ENCODE peak calls at places on chromosomes 16 and 17, in seven cellular contexts. One of them, this sample, is unnamed.

GRCh38 chr17:28717578-28718316 is at the start of gene RAB34:
- DNase-seq in thoracic aorta: peak; percentile 47
- DNase-seq in CD8-positive, alpha-beta T cell: no peak
- DNase-seq in cardiac muscle cell: peak; percentile 94
- DNase-seq in mesenchymal stem cell: peak; percentile 94
- DNase-seq in osteoblast: peak; percentile 96
- DNase-seq in right atrium auricular region: peak; percentile 86
- DNase-seq in this sample: peak; percentile 40

GRCh38 chr16:35516551-35516950 is 2057.1 kb downstream of the TP53TG3F start:
- DNase-seq in thoracic aorta: no peak
- DNase-seq in CD8-positive, alpha-beta T cell: no peak
- DNase-seq in cardiac muscle cell: no peak
- DNase-seq in mesenchymal stem cell: no peak
- DNase-seq in osteoblast: no peak
- DNase-seq in right atrium auricular region: no peak
- DNase-seq in this sample: no peak

GRCh38 chr17:57138030-57138911 is 53.2 kb downstream of the AKAP1 start:
- DNase-seq in thoracic aorta: no peak
- DNase-seq in CD8-positive, alpha-beta T cell: no peak
- DNase-seq in cardiac muscle cell: no peak
- DNase-seq in mesenchymal stem cell: no peak
- DNase-seq in osteoblast: no peak
- DNase-seq in right atrium auricular region: no peak
- DNase-seq in this sample: no peak

GRCh38 chr16:86621966-86622365 is 43.6 kb downstream of the FOXL1 start:
- DNase-seq in thoracic aorta: no peak
- DNase-seq in CD8-positive, alpha-beta T cell: no peak
- DNase-seq in cardiac muscle cell: no peak
- DNase-seq in mesenchymal stem cell: no peak
- DNase-seq in osteoblast: no peak
- DNase-seq in right atrium auricular region: no peak
- DNase-seq in this sample: no peak

GRCh38 chr16:30010817-30011504 is at the start of gene DOC2A:
- DNase-seq in thoracic aorta: no peak
- DNase-seq in CD8-positive, alpha-beta T cell: no peak
- DNase-seq in cardiac muscle cell: no peak
- DNase-seq in mesenchymal stem cell: peak; percentile 10
- DNase-seq in osteoblast: peak; percentile 87
- DNase-seq in right atrium auricular region: no peak
- DNase-seq in this sample: no peak

GRCh38 chr17:63601439-63602371 is 1.0 kb downstream of the TACO1 start:
- DNase-seq in thoracic aorta: no peak
- DNase-seq in CD8-positive, alpha-beta T cell: no peak
- DNase-seq in cardiac muscle cell: peak; percentile 14
- DNase-seq in mesenchymal stem cell: peak; percentile 34
- DNase-seq in osteoblast: no peak
- DNase-seq in right atrium auricular region: no peak
- DNase-seq in this sample: peak; percentile 9

GRCh38 chr17:67639997-67640396 is 77.7 kb upstream of the NOL11 start:
- DNase-seq in thoracic aorta: no peak
- DNase-seq in CD8-positive, alpha-beta T cell: no peak
- DNase-seq in cardiac muscle cell: peak; percentile 14
- DNase-seq in mesenchymal stem cell: no peak
- DNase-seq in osteoblast: no peak
- DNase-seq in right atrium auricular region: no peak
- DNase-seq in this sample: no peak

GRCh38 chr16:69833357-69833781 is 71.2 kb downstream of the WWP2 start:
- DNase-seq in thoracic aorta: no peak
- DNase-seq in CD8-positive, alpha-beta T cell: no peak
- DNase-seq in cardiac muscle cell: peak; percentile 8
- DNase-seq in mesenchymal stem cell: peak; percentile 43
- DNase-seq in osteoblast: no peak
- DNase-seq in right atrium auricular region: no peak
- DNase-seq in this sample: no peak

DNA sequence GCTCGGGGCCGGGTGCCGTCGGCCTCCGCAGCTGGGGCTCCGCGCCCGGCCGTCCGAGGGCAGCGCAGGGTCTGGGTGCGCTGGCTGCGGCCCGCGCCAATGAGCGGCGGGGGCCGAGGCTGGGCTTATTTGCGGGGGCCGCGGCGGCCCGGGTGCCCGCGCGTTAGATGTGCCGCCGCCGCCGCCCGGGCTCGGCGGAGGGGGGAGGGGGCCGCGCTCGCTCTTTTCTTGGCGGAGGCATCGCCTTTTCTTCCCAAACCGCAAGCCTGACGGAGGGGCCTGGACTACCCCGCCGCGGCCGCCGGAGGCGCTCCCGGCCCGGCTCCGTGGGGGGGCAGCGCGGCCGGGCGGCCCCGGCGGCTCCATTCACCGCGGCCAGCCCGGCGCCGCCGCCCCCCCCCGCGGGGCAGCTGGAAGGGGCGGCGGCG is at the start of gene NOTUM:
- DNase-seq in thoracic aorta: no peak
- DNase-seq in CD8-positive, alpha-beta T cell: no peak
- DNase-seq in cardiac muscle cell: peak; percentile 63
- DNase-seq in mesenchymal stem cell: peak; percentile 50
- DNase-seq in osteoblast: peak; percentile 97
- DNase-seq in right atrium auricular region: no peak
- DNase-seq in this sample: no peak
- H3K4me3 ChIP-seq in thoracic aorta: peak within 1 kb of the TSS; percentile 69
- H3K4me3 ChIP-seq in CD8-positive, alpha-beta T cell: peak within 1 kb of the TSS; percentile 35
- H3K4me3 ChIP-seq in cardiac muscle cell: peak within 1 kb of the TSS; percentile 30
- H3K4me3 ChIP-seq in mesenchymal stem cell: peak within 1 kb of the TSS; percentile 52
- H3K4me3 ChIP-seq in osteoblast: peak within 1 kb of the TSS; percentile 35
- H3K4me3 ChIP-seq in right atrium auricular region: peak within 1 kb of the TSS; percentile 49
- H3K4me3 ChIP-seq in this sample: no peak within 1 kb of the TSS

DNA sequence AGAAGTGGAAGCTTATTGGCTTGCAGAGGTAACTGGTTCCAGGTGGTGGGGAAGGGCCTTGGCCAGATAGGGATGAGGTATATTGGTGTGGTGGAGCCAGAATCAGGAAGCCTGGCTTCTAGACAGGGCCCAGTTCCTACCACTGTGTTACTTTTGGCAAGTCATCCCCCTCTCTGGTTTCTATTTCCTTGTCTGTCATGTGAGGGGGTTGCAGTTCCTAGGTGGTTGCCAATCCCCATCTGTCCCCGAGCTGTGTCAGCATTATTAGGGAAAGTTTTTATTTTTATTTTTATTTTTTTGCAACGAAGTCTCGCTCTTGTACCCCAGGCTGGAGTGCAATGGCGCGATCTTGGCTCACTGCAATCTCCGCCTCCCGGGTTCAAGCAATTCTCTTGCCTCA is 3.0 kb downstream of the SMCR8 start:
- DNase-seq in thoracic aorta: no peak
- DNase-seq in CD8-positive, alpha-beta T cell: no peak
- DNase-seq in cardiac muscle cell: no peak
- DNase-seq in mesenchymal stem cell: no peak
- DNase-seq in osteoblast: peak; percentile 59
- DNase-seq in right atrium auricular region: no peak
- DNase-seq in this sample: no peak
- H3K4me3 ChIP-seq in thoracic aorta: peak overlapping the region; percentile 18
- H3K4me3 ChIP-seq in CD8-positive, alpha-beta T cell: no peak overlapping the region
- H3K4me3 ChIP-seq in cardiac muscle cell: no peak overlapping the region
- H3K4me3 ChIP-seq in mesenchymal stem cell: no peak overlapping the region
- H3K4me3 ChIP-seq in osteoblast: peak overlapping the region; percentile 1
- H3K4me3 ChIP-seq in right atrium auricular region: no peak overlapping the region
- H3K4me3 ChIP-seq in this sample: no peak overlapping the region

GRCh38 chr17:4950757-4951204 is at the start of gene ENO3:
- DNase-seq in thoracic aorta: no peak
- DNase-seq in CD8-positive, alpha-beta T cell: no peak
- DNase-seq in cardiac muscle cell: no peak
- DNase-seq in mesenchymal stem cell: no peak
- DNase-seq in osteoblast: peak; percentile 58
- DNase-seq in right atrium auricular region: no peak
- DNase-seq in this sample: no peak
- H3K4me3 ChIP-seq in thoracic aorta: peak within 1 kb of the TSS; percentile 76
- H3K4me3 ChIP-seq in CD8-positive, alpha-beta T cell: peak within 1 kb of the TSS; percentile 48
- H3K4me3 ChIP-seq in cardiac muscle cell: peak within 1 kb of the TSS; percentile 96
- H3K4me3 ChIP-seq in mesenchymal stem cell: peak within 1 kb of the TSS; percentile 39
- H3K4me3 ChIP-seq in osteoblast: peak within 1 kb of the TSS; percentile 96
- H3K4me3 ChIP-seq in right atrium auricular region: peak within 1 kb of the TSS; percentile 89
- H3K4me3 ChIP-seq in this sample: no peak within 1 kb of the TSS

GRCh38 chr17:45311762-45312476 is 4.9 kb downstream of the MAP3K14 start:
- DNase-seq in thoracic aorta: no peak
- DNase-seq in CD8-positive, alpha-beta T cell: peak; percentile 49
- DNase-seq in cardiac muscle cell: no peak
- DNase-seq in mesenchymal stem cell: peak; percentile 79
- DNase-seq in osteoblast: peak; percentile 70
- DNase-seq in right atrium auricular region: no peak
- DNase-seq in this sample: peak; percentile 93

GRCh38 chr17:45310380-45311324 is 6.2 kb downstream of the MAP3K14 start:
- DNase-seq in thoracic aorta: no peak
- DNase-seq in CD8-positive, alpha-beta T cell: no peak
- DNase-seq in cardiac muscle cell: peak; percentile 50
- DNase-seq in mesenchymal stem cell: no peak
- DNase-seq in osteoblast: peak; percentile 86
- DNase-seq in right atrium auricular region: no peak
- DNase-seq in this sample: peak; percentile 93

GRCh38 chr17:45312477-45313418 is 4.1 kb downstream of the MAP3K14 start:
- DNase-seq in thoracic aorta: no peak
- DNase-seq in CD8-positive, alpha-beta T cell: no peak
- DNase-seq in cardiac muscle cell: no peak
- DNase-seq in mesenchymal stem cell: peak; percentile 67
- DNase-seq in osteoblast: peak; percentile 41
- DNase-seq in right atrium auricular region: no peak
- DNase-seq in this sample: no peak

GRCh38 chr17:45309400-45309799 is 7.4 kb downstream of the MAP3K14 start:
- DNase-seq in thoracic aorta: no peak
- DNase-seq in CD8-positive, alpha-beta T cell: no peak
- DNase-seq in cardiac muscle cell: no peak
- DNase-seq in mesenchymal stem cell: no peak
- DNase-seq in osteoblast: no peak
- DNase-seq in right atrium auricular region: no peak
- DNase-seq in this sample: no peak

DNA sequence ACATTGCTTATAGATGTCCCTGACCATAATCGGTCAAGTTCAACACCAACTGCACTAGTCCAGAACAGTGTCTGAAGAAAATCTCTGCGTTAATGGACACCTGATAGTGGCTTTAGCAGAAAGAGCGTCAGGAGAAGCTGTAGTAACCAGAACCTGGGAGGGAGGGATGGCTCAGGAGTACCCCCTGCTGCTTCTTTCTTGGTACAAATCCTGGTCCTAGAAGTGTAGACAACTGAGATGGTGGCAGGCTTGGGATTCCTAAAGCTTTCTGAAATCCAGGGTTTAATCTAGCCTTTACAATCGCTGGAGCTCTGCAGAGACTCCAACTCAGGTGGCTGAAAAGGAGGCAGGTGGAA is 5.4 kb downstream of the MAP3K14 start:
- DNase-seq in thoracic aorta: no peak
- DNase-seq in CD8-positive, alpha-beta T cell: no peak
- DNase-seq in cardiac muscle cell: no peak
- DNase-seq in mesenchymal stem cell: no peak
- DNase-seq in osteoblast: no peak
- DNase-seq in right atrium auricular region: no peak
- DNase-seq in this sample: no peak
- H3K4me3 ChIP-seq in thoracic aorta: no peak overlapping the region
- H3K4me3 ChIP-seq in CD8-positive, alpha-beta T cell: peak overlapping the region; percentile 40
- H3K4me3 ChIP-seq in cardiac muscle cell: no peak overlapping the region
- H3K4me3 ChIP-seq in mesenchymal stem cell: no peak overlapping the region
- H3K4me3 ChIP-seq in osteoblast: no peak overlapping the region
- H3K4me3 ChIP-seq in right atrium auricular region: no peak overlapping the region
- H3K4me3 ChIP-seq in this sample: no peak overlapping the region

GRCh38 chr17:3559270-3559645 is 1.6 kb upstream of the TRPV3 start:
- DNase-seq in thoracic aorta: no peak
- DNase-seq in CD8-positive, alpha-beta T cell: no peak
- DNase-seq in cardiac muscle cell: no peak
- DNase-seq in mesenchymal stem cell: no peak
- DNase-seq in osteoblast: peak; percentile 63
- DNase-seq in right atrium auricular region: no peak
- DNase-seq in this sample: no peak
- H3K4me3 ChIP-seq in thoracic aorta: no peak overlapping the region
- H3K4me3 ChIP-seq in CD8-positive, alpha-beta T cell: no peak overlapping the region
- H3K4me3 ChIP-seq in cardiac muscle cell: no peak overlapping the region
- H3K4me3 ChIP-seq in mesenchymal stem cell: no peak overlapping the region
- H3K4me3 ChIP-seq in osteoblast: no peak overlapping the region
- H3K4me3 ChIP-seq in right atrium auricular region: no peak overlapping the region
- H3K4me3 ChIP-seq in this sample: no peak overlapping the region

GRCh38 chr17:42274812-42275526 is 1.2 kb downstream of the STAT5B start:
- DNase-seq in thoracic aorta: no peak
- DNase-seq in CD8-positive, alpha-beta T cell: no peak
- DNase-seq in cardiac muscle cell: no peak
- DNase-seq in mesenchymal stem cell: no peak
- DNase-seq in osteoblast: no peak
- DNase-seq in right atrium auricular region: peak; percentile 32
- DNase-seq in this sample: no peak

GRCh38 chr17:42275527-42276358 is 448 bp downstream of the STAT5B start:
- DNase-seq in thoracic aorta: no peak
- DNase-seq in CD8-positive, alpha-beta T cell: peak; percentile 16
- DNase-seq in cardiac muscle cell: peak; percentile 66
- DNase-seq in mesenchymal stem cell: peak; percentile 58
- DNase-seq in osteoblast: peak; percentile 88
- DNase-seq in right atrium auricular region: peak; percentile 58
- DNase-seq in this sample: no peak

GRCh38 chr17:42273474-42274272 is 2.5 kb downstream of the STAT5B start:
- DNase-seq in thoracic aorta: no peak
- DNase-seq in CD8-positive, alpha-beta T cell: no peak
- DNase-seq in cardiac muscle cell: no peak
- DNase-seq in mesenchymal stem cell: no peak
- DNase-seq in osteoblast: no peak
- DNase-seq in right atrium auricular region: no peak
- DNase-seq in this sample: no peak

GRCh38 chr17:42272576-42272975 is 3.6 kb downstream of the STAT5B start:
- DNase-seq in thoracic aorta: no peak
- DNase-seq in CD8-positive, alpha-beta T cell: no peak
- DNase-seq in cardiac muscle cell: no peak
- DNase-seq in mesenchymal stem cell: no peak
- DNase-seq in osteoblast: no peak
- DNase-seq in right atrium auricular region: no peak
- DNase-seq in this sample: no peak

GRCh38 chr17:42274273-42274542 is 2.0 kb downstream of the STAT5B start:
- DNase-seq in thoracic aorta: no peak
- DNase-seq in CD8-positive, alpha-beta T cell: no peak
- DNase-seq in cardiac muscle cell: no peak
- DNase-seq in mesenchymal stem cell: no peak
- DNase-seq in osteoblast: peak; percentile 58
- DNase-seq in right atrium auricular region: no peak
- DNase-seq in this sample: no peak
- H3K4me3 ChIP-seq in thoracic aorta: peak overlapping the region; percentile 88
- H3K4me3 ChIP-seq in CD8-positive, alpha-beta T cell: peak overlapping the region; percentile 65
- H3K4me3 ChIP-seq in cardiac muscle cell: peak overlapping the region; percentile 95
- H3K4me3 ChIP-seq in mesenchymal stem cell: no peak overlapping the region
- H3K4me3 ChIP-seq in osteoblast: no peak overlapping the region
- H3K4me3 ChIP-seq in right atrium auricular region: no peak overlapping the region
- H3K4me3 ChIP-seq in this sample: no peak overlapping the region

DNA sequence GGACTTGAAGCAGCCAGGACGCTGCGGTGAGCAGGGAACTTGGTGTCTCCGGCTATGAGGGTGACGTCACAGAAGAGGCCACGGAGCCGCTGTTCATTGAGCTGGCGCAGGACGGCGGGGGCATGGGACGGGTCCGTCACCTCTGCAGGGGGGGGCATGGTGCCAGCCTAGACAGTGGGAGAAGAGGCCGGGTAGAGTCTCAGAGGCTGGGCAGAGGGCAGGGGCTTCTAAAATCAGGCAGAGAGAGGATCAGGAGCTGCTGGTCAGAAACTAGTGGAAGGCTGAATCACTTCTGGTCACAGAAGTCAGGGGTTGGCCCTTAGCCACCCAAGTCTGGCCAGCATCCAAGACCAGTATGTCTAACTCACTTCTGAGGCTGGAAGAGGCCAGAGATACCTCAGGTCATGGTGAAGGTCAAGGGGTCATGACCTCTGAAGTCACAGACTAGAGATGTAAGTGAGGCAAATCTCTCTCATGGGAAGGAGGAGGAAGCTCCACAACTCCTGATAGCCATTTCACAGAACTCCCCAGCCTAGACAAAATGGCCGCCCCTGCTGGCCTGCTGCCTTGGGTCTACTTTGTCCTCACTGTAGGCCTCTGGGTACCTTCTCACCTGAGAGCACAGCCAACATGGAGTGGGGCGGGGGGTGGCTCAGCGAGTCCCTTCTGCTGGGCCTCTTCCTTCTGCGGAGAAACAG is 12.6 kb downstream of the ZBTB4 start:
- DNase-seq in thoracic aorta: no peak
- DNase-seq in CD8-positive, alpha-beta T cell: no peak
- DNase-seq in cardiac muscle cell: peak; percentile 73
- DNase-seq in mesenchymal stem cell: peak; percentile 46
- DNase-seq in osteoblast: peak; percentile 97
- DNase-seq in right atrium auricular region: peak; percentile 89
- DNase-seq in this sample: peak; percentile 70
- H3K4me3 ChIP-seq in thoracic aorta: no peak overlapping the region
- H3K4me3 ChIP-seq in CD8-positive, alpha-beta T cell: no peak overlapping the region
- H3K4me3 ChIP-seq in cardiac muscle cell: no peak overlapping the region
- H3K4me3 ChIP-seq in mesenchymal stem cell: no peak overlapping the region
- H3K4me3 ChIP-seq in osteoblast: no peak overlapping the region
- H3K4me3 ChIP-seq in right atrium auricular region: no peak overlapping the region
- H3K4me3 ChIP-seq in this sample: no peak overlapping the region